ENCODE peak calls at places on chromosome 14, in seven cellular contexts. P is pancreas; S is esophagus squamous epithelium; L is ELR; D is left colon; I is SW 1271; T is naive thymus-derived CD8-positive, alpha-beta T cell. N is an unnamed sample.

GRCh38 chr14:74019408-74019714 is 212 bp downstream of the BBOF1 start:
- DNase-seq in P (no peak), S (no peak), L (no peak), D (no peak), I (no peak), T (no peak), N (no peak)

GRCh38 chr14:53002576-53002975 is 51.7 kb upstream of the FERMT2 start:
- DNase-seq in P (no peak), S (no peak), L (no peak), D (no peak), I (no peak), T (no peak), N (no peak)

GRCh38 chr14:94569381-94570001 is 8.2 kb downstream of the SERPINA4 start:
- DNase-seq in P (peak), S (no peak), L (no peak), D (no peak), I (no peak), T (no peak), N (no peak)

GRCh38 chr14:36944307-36945010 is 227.9 kb downstream of the SLC25A21 start:
- DNase-seq in P (no peak), S (no peak), L (peak), D (no peak), I (no peak), T (no peak), N (no peak)

GRCh38 chr14:69848903-69849391 is 30.3 kb upstream of the SMOC1 start:
- DNase-seq in P (no peak), S (no peak), L (no peak), D (no peak), I (no peak), T (no peak), N (no peak)

GRCh38 chr14:62743569-62743968 is 301.7 kb downstream of the KCNH5 start:
- DNase-seq in P (no peak), S (no peak), L (no peak), D (no peak), I (no peak), T (no peak), N (no peak)

GRCh38 chr14:93648440-93649168 is 139.7 kb downstream of the PRIMA1 start:
- DNase-seq in P (no peak), S (no peak), L (peak), D (no peak), I (peak), T (no peak), N (no peak)

GRCh38 chr14:56102901-56103409 is 15.3 kb upstream of the PELI2 start:
- DNase-seq in P (no peak), S (no peak), L (no peak), D (no peak), I (no peak), T (no peak), N (no peak)

GRCh38 chr14:30162066-30162465 is 234.4 kb upstream of the PRKD1 start:
- DNase-seq in P (no peak), S (no peak), L (no peak), D (no peak), I (no peak), T (no peak), N (no peak)

GRCh38 chr14:61477845-61478438 is 156.6 kb downstream of the PRKCH start:
- DNase-seq in P (peak), S (no peak), L (peak), D (peak), I (peak), T (no peak), N (no peak)

GRCh38 chr14:37198273-37198598 is 499 bp downstream of the MIPOL1 start:
- DNase-seq in P (no peak), S (no peak), L (no peak), D (no peak), I (no peak), T (no peak), N (no peak)

GRCh38 chr14:47194051-47194450 is 481.4 kb downstream of the MDGA2 start:
- DNase-seq in P (no peak), S (no peak), L (no peak), D (no peak), I (no peak), T (no peak), N (no peak)

GRCh38 chr14:73644531-73645247 is at the start of gene DNAL1:
- DNase-seq in P (peak), S (peak), L (peak), D (peak), I (peak), T (peak), N (peak)

GRCh38 chr14:68403191-68403781 is 389.6 kb downstream of the ZFP36L1 start:
- DNase-seq in P (no peak), S (no peak), L (peak), D (no peak), I (no peak), T (no peak), N (no peak)

GRCh38 chr14:103056322-103057027 is 874 bp downstream of the CDC42BPB start:
- DNase-seq in P (peak), S (no peak), L (peak), D (peak), I (peak), T (no peak), N (no peak)

GRCh38 chr14:55926007-55926406 is 192.2 kb upstream of the PELI2 start:
- DNase-seq in P (peak), S (no peak), L (no peak), D (peak), I (no peak), T (no peak), N (no peak)

GRCh38 chr14:76149196-76149595 is 2.5 kb upstream of the GPATCH2L start:
- DNase-seq in P (no peak), S (no peak), L (no peak), D (no peak), I (no peak), T (no peak), N (no peak)

GRCh38 chr14:74290415-74290814 is 12.3 kb downstream of the ABCD4 start:
- DNase-seq in P (no peak), S (no peak), L (peak), D (no peak), I (no peak), T (peak), N (no peak)

GRCh38 chr14:102985665-102986064 is 63.2 kb downstream of the AMN start:
- DNase-seq in P (no peak), S (no peak), L (no peak), D (no peak), I (no peak), T (no peak), N (no peak)

GRCh38 chr14:59150990-59151389 is 37.5 kb upstream of the DAAM1 start:
- DNase-seq in P (no peak), S (no peak), L (no peak), D (no peak), I (no peak), T (no peak), N (no peak)

GRCh38 chr14:64891839-64892375 is 12.2 kb upstream of the SPTB start:
- DNase-seq in P (no peak), S (no peak), L (peak), D (no peak), I (peak), T (peak), N (peak)

GRCh38 chr14:24013654-24014514 is 25.2 kb downstream of the DHRS4L2 start:
- DNase-seq in P (peak), S (no peak), L (peak), D (peak), I (peak), T (peak), N (peak)

GRCh38 chr14:61561657-61562276 is 133.5 kb upstream of the HIF1A start:
- DNase-seq in P (peak), S (peak), L (peak), D (peak), I (peak), T (no peak), N (no peak)

GRCh38 chr14:97977711-97978261 is 1180.6 kb downstream of the VRK1 start:
- DNase-seq in P (peak), S (no peak), L (no peak), D (peak), I (no peak), T (peak), N (peak)

GRCh38 chr14:53528114-53528513 is 375.0 kb upstream of the DDHD1 start:
- DNase-seq in P (no peak), S (no peak), L (no peak), D (no peak), I (no peak), T (no peak), N (no peak)

GRCh38 chr14:43019826-43020225 is 1413.2 kb downstream of the LRFN5 start:
- DNase-seq in P (no peak), S (no peak), L (no peak), D (no peak), I (no peak), T (no peak), N (no peak)

GRCh38 chr14:90439874-90440442 is 43.1 kb downstream of the CALM1 start:
- DNase-seq in P (no peak), S (no peak), L (no peak), D (no peak), I (no peak), T (no peak), N (no peak)